ENCODE peak calls at places on chromosomes 7 and 10, in eight cellular contexts. One of them, this sample, is unnamed.

GRCh38 chr10:30557884-30558283 is 71.7 kb downstream of the LYZL2 start:
- DNase-seq in mammary epithelial cell: peak
- DNase-seq in BJ: no peak
- DNase-seq in stimulated activated CD4-positive, alpha-beta T cell treated with anti-CD3 and anti-CD28 coated beads, Interleukin-2, amount 100 ng/mL, for 24 hours: no peak
- DNase-seq in anterior cingulate cortex: no peak
- DNase-seq in NAMALWA: no peak
- DNase-seq in activated T-helper 9 cell treated with anti-CD3 and anti-CD28 coated beads, Interleukin-2, amount 50 U/mL, for 16 hours: no peak
- DNase-seq in skeletal muscle cell: peak
- DNase-seq in this sample: peak

GRCh38 chr7:6653101-6653995 is 16.2 kb downstream of the ZNF316 start:
- DNase-seq in anterior cingulate cortex: no peak
- DNase-seq in mammary epithelial cell: no peak
- DNase-seq in skeletal muscle cell: no peak
- DNase-seq in activated T-helper 9 cell treated with anti-CD3 and anti-CD28 coated beads, Interleukin-2, amount 50 U/mL, for 16 hours: no peak
- DNase-seq in NAMALWA: no peak
- DNase-seq in stimulated activated CD4-positive, alpha-beta T cell treated with anti-CD3 and anti-CD28 coated beads, Interleukin-2, amount 100 ng/mL, for 24 hours: no peak
- DNase-seq in BJ: no peak
- DNase-seq in this sample: no peak

GRCh38 chr10:12348870-12349627 is at the start of gene CAMK1D:
- DNase-seq in anterior cingulate cortex: no peak
- DNase-seq in NAMALWA: peak
- DNase-seq in activated T-helper 9 cell treated with anti-CD3 and anti-CD28 coated beads, Interleukin-2, amount 50 U/mL, for 16 hours: peak
- DNase-seq in skeletal muscle cell: peak
- DNase-seq in mammary epithelial cell: peak
- DNase-seq in stimulated activated CD4-positive, alpha-beta T cell treated with anti-CD3 and anti-CD28 coated beads, Interleukin-2, amount 100 ng/mL, for 24 hours: peak
- DNase-seq in BJ: no peak
- DNase-seq in this sample: peak

GRCh38 chr10:68981074-68981473 is 7.5 kb upstream of the KIFBP start:
- DNase-seq in mammary epithelial cell: no peak
- DNase-seq in activated T-helper 9 cell treated with anti-CD3 and anti-CD28 coated beads, Interleukin-2, amount 50 U/mL, for 16 hours: no peak
- DNase-seq in stimulated activated CD4-positive, alpha-beta T cell treated with anti-CD3 and anti-CD28 coated beads, Interleukin-2, amount 100 ng/mL, for 24 hours: no peak
- DNase-seq in NAMALWA: peak
- DNase-seq in anterior cingulate cortex: no peak
- DNase-seq in skeletal muscle cell: no peak
- DNase-seq in BJ: no peak
- DNase-seq in this sample: peak

GRCh38 chr7:159119026-159119741 is 25.5 kb downstream of the VIPR2 start:
- DNase-seq in activated T-helper 9 cell treated with anti-CD3 and anti-CD28 coated beads, Interleukin-2, amount 50 U/mL, for 16 hours: no peak
- DNase-seq in BJ: no peak
- DNase-seq in NAMALWA: no peak
- DNase-seq in anterior cingulate cortex: no peak
- DNase-seq in mammary epithelial cell: no peak
- DNase-seq in skeletal muscle cell: no peak
- DNase-seq in stimulated activated CD4-positive, alpha-beta T cell treated with anti-CD3 and anti-CD28 coated beads, Interleukin-2, amount 100 ng/mL, for 24 hours: no peak
- DNase-seq in this sample: no peak

GRCh38 chr10:43225004-43225786 is 41.7 kb downstream of the RASGEF1A start:
- DNase-seq in anterior cingulate cortex: no peak
- DNase-seq in BJ: no peak
- DNase-seq in skeletal muscle cell: no peak
- DNase-seq in stimulated activated CD4-positive, alpha-beta T cell treated with anti-CD3 and anti-CD28 coated beads, Interleukin-2, amount 100 ng/mL, for 24 hours: no peak
- DNase-seq in mammary epithelial cell: no peak
- DNase-seq in NAMALWA: no peak
- DNase-seq in activated T-helper 9 cell treated with anti-CD3 and anti-CD28 coated beads, Interleukin-2, amount 50 U/mL, for 16 hours: no peak
- DNase-seq in this sample: no peak

GRCh38 chr7:12549106-12549505 is 21.4 kb upstream of the SCIN start:
- DNase-seq in BJ: no peak
- DNase-seq in mammary epithelial cell: no peak
- DNase-seq in anterior cingulate cortex: no peak
- DNase-seq in skeletal muscle cell: peak
- DNase-seq in stimulated activated CD4-positive, alpha-beta T cell treated with anti-CD3 and anti-CD28 coated beads, Interleukin-2, amount 100 ng/mL, for 24 hours: no peak
- DNase-seq in NAMALWA: no peak
- DNase-seq in activated T-helper 9 cell treated with anti-CD3 and anti-CD28 coated beads, Interleukin-2, amount 50 U/mL, for 16 hours: no peak
- DNase-seq in this sample: peak

GRCh38 chr10:99681553-99681952 is 22.2 kb downstream of the ENTPD7 start:
- DNase-seq in NAMALWA: no peak
- DNase-seq in anterior cingulate cortex: no peak
- DNase-seq in stimulated activated CD4-positive, alpha-beta T cell treated with anti-CD3 and anti-CD28 coated beads, Interleukin-2, amount 100 ng/mL, for 24 hours: no peak
- DNase-seq in activated T-helper 9 cell treated with anti-CD3 and anti-CD28 coated beads, Interleukin-2, amount 50 U/mL, for 16 hours: no peak
- DNase-seq in skeletal muscle cell: peak
- DNase-seq in mammary epithelial cell: peak
- DNase-seq in BJ: no peak
- DNase-seq in this sample: peak

GRCh38 chr7:119175916-119176627 is 951.6 kb downstream of the ANKRD7 start:
- DNase-seq in activated T-helper 9 cell treated with anti-CD3 and anti-CD28 coated beads, Interleukin-2, amount 50 U/mL, for 16 hours: no peak
- DNase-seq in BJ: no peak
- DNase-seq in anterior cingulate cortex: no peak
- DNase-seq in mammary epithelial cell: peak
- DNase-seq in NAMALWA: peak
- DNase-seq in stimulated activated CD4-positive, alpha-beta T cell treated with anti-CD3 and anti-CD28 coated beads, Interleukin-2, amount 100 ng/mL, for 24 hours: no peak
- DNase-seq in skeletal muscle cell: peak
- DNase-seq in this sample: peak

GRCh38 chr10:49679480-49679893 is at the start of gene C10orf53:
- DNase-seq in NAMALWA: no peak
- DNase-seq in anterior cingulate cortex: no peak
- DNase-seq in stimulated activated CD4-positive, alpha-beta T cell treated with anti-CD3 and anti-CD28 coated beads, Interleukin-2, amount 100 ng/mL, for 24 hours: no peak
- DNase-seq in mammary epithelial cell: peak
- DNase-seq in activated T-helper 9 cell treated with anti-CD3 and anti-CD28 coated beads, Interleukin-2, amount 50 U/mL, for 16 hours: no peak
- DNase-seq in skeletal muscle cell: no peak
- DNase-seq in BJ: no peak
- DNase-seq in this sample: no peak

GRCh38 chr7:44277391-44277790 is 48.0 kb downstream of the CAMK2B start:
- DNase-seq in BJ: no peak
- DNase-seq in activated T-helper 9 cell treated with anti-CD3 and anti-CD28 coated beads, Interleukin-2, amount 50 U/mL, for 16 hours: no peak
- DNase-seq in anterior cingulate cortex: no peak
- DNase-seq in mammary epithelial cell: no peak
- DNase-seq in stimulated activated CD4-positive, alpha-beta T cell treated with anti-CD3 and anti-CD28 coated beads, Interleukin-2, amount 100 ng/mL, for 24 hours: no peak
- DNase-seq in skeletal muscle cell: no peak
- DNase-seq in NAMALWA: no peak
- DNase-seq in this sample: no peak

This sample was measured in HCEC 1CT.